ENCODE peak calls at places on chromosomes 4 and X, in five cellular contexts. Q is uterus, N is right atrium auricular region, Y is upper lobe of right lung, X is cardiac muscle cell. U is an unnamed sample.
A peak's percentile ranks its signal among the peaks of the same experiment; 100 is the strongest.

GRCh38 chrX:24395775-24396174 is 35.3 kb downstream of the SUPT20HL1 start:
- DNase-seq in Q (peak; percentile 27), N (no peak), Y (no peak), X (peak; percentile 91), U (peak; percentile 32)

GRCh38 chrX:23959781-23960180 is 52.0 kb downstream of the CXorf58 start:
- DNase-seq in Q (no peak), N (no peak), Y (no peak), X (no peak), U (no peak)

GRCh38 chr4:143025111-143025704 is 159.5 kb upstream of the USP38 start:
- DNase-seq in Q (no peak), N (no peak), Y (no peak), X (peak; percentile 10), U (peak; percentile 63)

GRCh38 chrX:11724122-11725017 is 33.7 kb upstream of the MSL3 start:
- DNase-seq in Q (no peak), N (no peak), Y (no peak), X (peak; percentile 25), U (peak; percentile 21)

GRCh38 chrX:2330910-2331309 is 169.9 kb downstream of the DHRSX start:
- DNase-seq in Q (no peak), N (no peak), Y (no peak), X (no peak), U (no peak)

GRCh38 chr4:128060620-128061565 is at the start of gene LARP1B:
- DNase-seq in Q (peak; percentile 95), N (peak; percentile 94), Y (peak; percentile 99), X (peak; percentile 97), U (peak; percentile 95)

GRCh38 chrX:23493941-23494374 is 159.3 kb downstream of the PTCHD1 start:
- DNase-seq in Q (no peak), N (no peak), Y (no peak), X (no peak), U (peak; percentile 80)

GRCh38 chrX:111634823-111635410 is 46.1 kb upstream of the ALG13 start:
- DNase-seq in Q (no peak), N (no peak), Y (no peak), X (no peak), U (no peak)

GRCh38 chr4:53012738-53013137 is 150.6 kb downstream of the RASL11B start:
- DNase-seq in Q (no peak), N (no peak), Y (no peak), X (no peak), U (peak; percentile 38)

GRCh38 chrX:6718766-6719165 is 183.8 kb upstream of the VCX3A start:
- DNase-seq in Q (no peak), N (no peak), Y (no peak), X (no peak), U (no peak)

GRCh38 chr4:19298998-19299397 is 952.7 kb upstream of the SLIT2 start:
- DNase-seq in Q (no peak), N (no peak), Y (no peak), X (no peak), U (no peak)

GRCh38 chr4:142846105-142846728 is at the start of gene INPP4B:
- DNase-seq in Q (peak; percentile 44), N (no peak), Y (peak; percentile 69), X (peak; percentile 83), U (peak; percentile 70)

GRCh38 chr4:118350961-118351360 is 1.8 kb downstream of the PRSS12 start:
- DNase-seq in Q (no peak), N (no peak), Y (no peak), X (no peak), U (no peak)
- H3K4me3 ChIP-seq in Q (no peak overlapping the region), N (no peak overlapping the region), Y (no peak overlapping the region), X (no peak overlapping the region), U (no peak overlapping the region)

GRCh38 chr4:120314969-120315368 is 248.3 kb upstream of the MAD2L1 start:
- DNase-seq in Q (no peak), N (no peak), Y (no peak), X (no peak), U (no peak)

GRCh38 chr4:120319230-120319761 is 252.6 kb upstream of the MAD2L1 start:
- DNase-seq in Q (no peak), N (no peak), Y (no peak), X (no peak), U (no peak)

GRCh38 chr4:120317713-120318112 is 251.1 kb upstream of the MAD2L1 start:
- DNase-seq in Q (no peak), N (no peak), Y (no peak), X (no peak), U (no peak)

GRCh38 chr4:120318447-120318846 is 251.8 kb upstream of the MAD2L1 start:
- DNase-seq in Q (no peak), N (no peak), Y (no peak), X (peak; percentile 26), U (no peak)
- H3K27ac ChIP-seq in Q (no peak overlapping the region), N (no peak overlapping the region), Y (no peak overlapping the region), X (peak overlapping the region; percentile 65), U (no peak overlapping the region)

DNA sequence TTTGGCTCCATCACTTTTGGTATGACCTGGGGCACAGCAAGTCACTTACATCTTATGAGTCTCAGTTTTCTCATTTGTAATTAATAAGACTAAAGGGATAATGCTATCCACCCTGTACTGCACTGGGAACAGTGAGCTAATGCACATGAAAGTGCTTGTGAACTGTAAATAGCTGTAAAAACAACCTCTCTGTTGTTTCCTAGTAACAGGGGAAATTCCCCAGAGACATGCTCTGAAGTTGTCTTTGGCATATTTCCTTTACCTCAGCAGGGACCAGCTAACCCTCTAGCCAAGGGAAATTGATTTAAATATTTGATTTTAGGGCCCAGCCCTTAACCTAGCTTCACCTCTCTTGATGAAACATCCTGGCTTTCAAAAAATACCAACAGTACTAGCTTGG is 6.1 kb upstream of the CYSLTR1 start:
- DNase-seq in Q (no peak), N (no peak), Y (no peak), X (no peak), U (no peak)
- H3K4me1 ChIP-seq in Q (no peaks in the 10 kb centered on the region), N (no peaks in the 10 kb centered on the region), Y (no peaks in the 10 kb centered on the region), X (no peaks in the 10 kb centered on the region), U (peaks cover 17% of the 10 kb centered on the region)

GRCh38 chrX:17559728-17560379 is 177.4 kb upstream of the SCML1 start:
- DNase-seq in Q (no peak), N (no peak), Y (no peak), X (peak; percentile 62), U (peak; percentile 5)
- H3K4me3 ChIP-seq in Q (no peak overlapping the region), N (no peak overlapping the region), Y (no peak overlapping the region), X (no peak overlapping the region), U (no peak overlapping the region)

GRCh38 chrX:101488796-101489195 is 3.5 kb downstream of the ARMCX4 start:
- DNase-seq in Q (no peak), N (no peak), Y (no peak), X (no peak), U (no peak)

GRCh38 chrX:101485212-101486064 is at the start of gene ARMCX4:
- DNase-seq in Q (peak; percentile 58), N (no peak), Y (peak; percentile 76), X (peak; percentile 80), U (peak; percentile 71)

GRCh38 chrX:101478366-101478765 is 6.9 kb upstream of the ARMCX4 start:
- DNase-seq in Q (no peak), N (no peak), Y (no peak), X (no peak), U (no peak)

GRCh38 chrX:101482296-101482695 is 3.0 kb upstream of the ARMCX4 start:
- DNase-seq in Q (no peak), N (no peak), Y (no peak), X (no peak), U (no peak)

GRCh38 chrX:101483705-101484104 is 1.6 kb upstream of the ARMCX4 start:
- DNase-seq in Q (no peak), N (no peak), Y (no peak), X (peak; percentile 74), U (peak; percentile 52)
- H3K27ac ChIP-seq in Q (no peak overlapping the region), N (no peak overlapping the region), Y (no peak overlapping the region), X (peak overlapping the region; percentile 67), U (no peak overlapping the region)

GRCh38 chr4:148431401-148431800 is 10.8 kb downstream of the NR3C2 start:
- DNase-seq in Q (no peak), N (no peak), Y (no peak), X (no peak), U (no peak)
- H3K4me1 ChIP-seq in Q (no peaks in the 10 kb centered on the region), N (peaks cover 72% of the 10 kb centered on the region), Y (peaks cover 16% of the 10 kb centered on the region), X (no peaks in the 10 kb centered on the region), U (no peaks in the 10 kb centered on the region)

DNA sequence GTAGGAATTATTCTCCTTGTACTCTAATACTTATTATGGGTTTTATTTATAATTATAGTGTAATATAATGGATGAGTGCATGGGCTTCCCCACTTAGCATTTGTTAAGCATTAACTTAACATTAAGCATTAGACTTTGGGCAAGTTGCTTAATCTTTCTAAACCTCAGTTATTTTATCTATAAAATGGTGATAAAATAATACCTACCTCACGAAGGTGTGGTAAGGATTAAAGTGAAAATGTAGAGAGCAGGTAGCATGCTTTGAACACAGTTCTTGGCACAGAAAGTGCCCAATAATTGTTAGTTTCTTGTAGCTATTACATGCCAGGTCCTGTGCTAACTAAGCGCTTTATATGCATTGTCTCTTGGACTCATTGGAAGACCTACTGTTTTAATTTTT is 2.6 kb downstream of the MSMO1 start:
- DNase-seq in Q (no peak), N (no peak), Y (no peak), X (no peak), U (no peak)
- H3K4me3 ChIP-seq in Q (no peak overlapping the region), N (no peak overlapping the region), Y (peak overlapping the region; percentile 92), X (peak overlapping the region; percentile 62), U (no peak overlapping the region)